ENCODE peak calls at places on chromosomes 4 and X, in four cellular contexts. J is head of caudate nucleus, F is substantia nigra, K is breast epithelium. I is an unnamed sample.

GRCh38 chrX:130111220-130111934 is 1.1 kb upstream of the ELF4 start:
- DNase-seq in K (no peak), J (no peak), F (no peak), I (no peak)

GRCh38 chr4:151653548-151653918 is 107.3 kb downstream of the GATB start:
- DNase-seq in F (no peak), J (no peak), K (no peak), I (no peak)

GRCh38 chr4:55727746-55728145 is 91.6 kb upstream of the NMU start:
- DNase-seq in J (no peak), F (no peak), K (no peak), I (no peak)

GRCh38 chr4:113179996-113180395 is 130.5 kb downstream of the ANK2 start:
- DNase-seq in F (no peak), J (no peak), K (no peak), I (no peak)

GRCh38 chr4:43331226-43332078 is 438.9 kb downstream of the GRXCR1 start:
- DNase-seq in F (no peak), J (no peak), K (no peak), I (no peak)

GRCh38 chr4:162350331-162350730 is 186.5 kb upstream of the FSTL5 start:
- DNase-seq in F (no peak), K (no peak), J (no peak), I (no peak)

GRCh38 chr4:169032194-169032593 is 22.1 kb upstream of the CBR4 start:
- DNase-seq in J (no peak), K (no peak), F (no peak), I (no peak)

GRCh38 chrX:131677655-131678628 is 134.1 kb downstream of the OR13H1 start:
- DNase-seq in F (peak), J (peak), K (no peak), I (peak)

GRCh38 chr4:54959656-54960055 is 165.7 kb downstream of the KDR start:
- DNase-seq in J (no peak), K (no peak), F (no peak), I (no peak)

GRCh38 chrX:25067271-25068172 is 51.8 kb upstream of the ARX start:
- DNase-seq in J (no peak), F (no peak), K (no peak), I (no peak)

GRCh38 chrX:141936080-141936479 is 32.4 kb downstream of the MAGEC1 start:
- DNase-seq in F (no peak), K (no peak), J (no peak), I (no peak)

GRCh38 chr4:169210516-169211108 is 60.1 kb downstream of the SH3RF1 start:
- DNase-seq in J (no peak), F (no peak), K (no peak), I (no peak)

GRCh38 chr4:112830753-112831386 is 193.9 kb downstream of the LARP7 start:
- DNase-seq in J (no peak), F (no peak), K (no peak), I (no peak)

GRCh38 chr4:173235050-173235449 is 66.4 kb downstream of the GALNT7 start:
- DNase-seq in J (no peak), F (no peak), K (no peak), I (no peak)

GRCh38 chr4:3318561-3319021 is 25.8 kb downstream of the RGS12 start:
- DNase-seq in K (no peak), J (no peak), F (no peak), I (peak)

GRCh38 chrX:19382500-19383145 is 38.9 kb downstream of the PDHA1 start:
- DNase-seq in F (peak), J (peak), K (no peak), I (no peak)

I was measured in upper lobe of left lung.